ENCODE peak calls at places on chromosome 21, in six cellular contexts. M, N, C, O, I and V are unnamed samples.

GRCh38 chr21:17527240-17527639 is 14.4 kb downstream of the CXADR start:
- DNase-seq in M (no peak), N (no peak), C (no peak), O (no peak), I (no peak), V (no peak)

GRCh38 chr21:42321231-42321630 is 6.0 kb upstream of the TFF3 start:
- DNase-seq in M (no peak), N (no peak), C (no peak), O (no peak), I (no peak), V (no peak)

GRCh38 chr21:42654913-42655796 is 1.7 kb downstream of the PDE9A start:
- DNase-seq in M (no peak), N (no peak), C (no peak), O (no peak), I (no peak), V (no peak)

GRCh38 chr21:42031816-42032215 is 21.7 kb upstream of the ZBTB21 start:
- DNase-seq in M (no peak), N (no peak), C (peak; percentile 50), O (no peak), I (no peak), V (peak; percentile 15)

GRCh38 chr21:28538987-28539622 is 453.6 kb downstream of the LTN1 start:
- DNase-seq in M (no peak), N (no peak), C (no peak), O (peak; percentile 68), I (no peak), V (no peak)

GRCh38 chr21:38773108-38774061 is 32.3 kb upstream of the ETS2 start:
- DNase-seq in M (peak; percentile 52), N (no peak), C (no peak), O (peak; percentile 93), I (no peak), V (no peak)

GRCh38 chr21:23725576-23725975 is 1881.7 kb downstream of the MRPL39 start:
- DNase-seq in M (no peak), N (no peak), C (no peak), O (no peak), I (no peak), V (no peak)

GRCh38 chr21:37787456-37787855 is 128.8 kb downstream of the KCNJ6 start:
- DNase-seq in M (no peak), N (no peak), C (no peak), O (peak; percentile 76), I (no peak), V (no peak)

GRCh38 chr21:41630917-41631316 is 123.0 kb upstream of the TMPRSS2 start:
- DNase-seq in M (no peak), N (no peak), C (no peak), O (no peak), I (no peak), V (no peak)

GRCh38 chr21:46391773-46392172 is 66.9 kb upstream of the DIP2A start:
- DNase-seq in M (no peak), N (no peak), C (no peak), O (no peak), I (no peak), V (peak; percentile 14)

GRCh38 chr21:42118121-42118795 is 47.1 kb downstream of the UMODL1 start:
- DNase-seq in M (no peak), N (no peak), C (peak; percentile 65), O (no peak), I (no peak), V (no peak)

GRCh38 chr21:15301014-15301413 is 236.2 kb upstream of the NRIP1 start:
- DNase-seq in M (peak; percentile 21), N (no peak), C (no peak), O (no peak), I (no peak), V (no peak)

GRCh38 chr21:46065215-46065992 is 32.5 kb upstream of the COL6A2 start:
- DNase-seq in M (peak; percentile 79), N (peak; percentile 79), C (no peak), O (no peak), I (no peak), V (peak; percentile 43)

GRCh38 chr21:46181436-46181835 is 2.8 kb downstream of the SPATC1L start:
- DNase-seq in M (no peak), N (no peak), C (peak; percentile 74), O (no peak), I (no peak), V (no peak)

GRCh38 chr21:26597023-26597422 is 23.9 kb upstream of the CYYR1 start:
- DNase-seq in M (no peak), N (no peak), C (no peak), O (no peak), I (no peak), V (no peak)

GRCh38 chr21:42751866-42752265 is 98.4 kb downstream of the PDE9A start:
- DNase-seq in M (no peak), N (no peak), C (peak; percentile 61), O (no peak), I (no peak), V (no peak)

GRCh38 chr21:22791376-22791775 is 1793.2 kb downstream of the NCAM2 start:
- DNase-seq in M (no peak), N (no peak), C (no peak), O (no peak), I (no peak), V (no peak)

GRCh38 chr21:25421327-25422028 is 185.8 kb downstream of the MRPL39 start:
- DNase-seq in M (no peak), N (no peak), C (no peak), O (peak; percentile 21), I (no peak), V (no peak)

GRCh38 chr21:42974832-42975820 is 764 bp downstream of the PKNOX1 start:
- DNase-seq in M (peak; percentile 77), N (no peak), C (peak; percentile 93), O (no peak), I (no peak), V (peak; percentile 78)

GRCh38 chr21:46425566-46425965 is 33.1 kb upstream of the DIP2A start:
- DNase-seq in M (no peak), N (no peak), C (peak; percentile 84), O (no peak), I (no peak), V (peak; percentile 45)

GRCh38 chr21:15815285-15815684 is 85.5 kb downstream of the USP25 start:
- DNase-seq in M (peak; percentile 16), N (no peak), C (no peak), O (no peak), I (no peak), V (no peak)

GRCh38 chr21:39120876-39121599 is 62.2 kb downstream of the PSMG1 start:
- DNase-seq in M (no peak), N (no peak), C (no peak), O (no peak), I (no peak), V (no peak)

GRCh38 chr21:42003051-42003461 is 7.1 kb downstream of the ZBTB21 start:
- DNase-seq in M (no peak), N (no peak), C (no peak), O (no peak), I (no peak), V (no peak)

GRCh38 chr21:31203371-31204054 is 140.5 kb downstream of the TIAM1 start:
- DNase-seq in M (no peak), N (no peak), C (no peak), O (no peak), I (no peak), V (no peak)

GRCh38 chr21:34276711-34277425 is 86.9 kb upstream of the KCNE2 start:
- DNase-seq in M (no peak), N (no peak), C (no peak), O (no peak), I (no peak), V (no peak)

GRCh38 chr21:17231124-17231523 is 281.7 kb upstream of the CXADR start:
- DNase-seq in M (no peak), N (no peak), C (no peak), O (no peak), I (no peak), V (no peak)

GRCh38 chr21:43744725-43745124 is 25.8 kb downstream of the PDXK start:
- DNase-seq in M (no peak), N (no peak), C (no peak), O (no peak), I (no peak), V (no peak)

GRCh38 chr21:46628868-46629267 is 6.6 kb upstream of the PRMT2 start:
- DNase-seq in M (no peak), N (no peak), C (no peak), O (no peak), I (no peak), V (no peak)

GRCh38 chr21:39155578-39155977 is 27.7 kb downstream of the PSMG1 start:
- DNase-seq in M (no peak), N (no peak), C (no peak), O (no peak), I (no peak), V (no peak)

GRCh38 chr21:18877932-18878331 is 474.3 kb upstream of the TMPRSS15 start:
- DNase-seq in M (no peak), N (no peak), C (no peak), O (no peak), I (no peak), V (no peak)

GRCh38 chr21:25557170-25557569 is 50.1 kb downstream of the MRPL39 start:
- DNase-seq in M (no peak), N (no peak), C (no peak), O (no peak), I (no peak), V (no peak)

GRCh38 chr21:44947111-44947929 is 7.5 kb downstream of the SLX9 start:
- DNase-seq in M (peak; percentile 84), N (no peak), C (no peak), O (no peak), I (no peak), V (peak; percentile 41)
- H3K4me3 ChIP-seq in M (no peak overlapping the region), N (no peak overlapping the region), C (no peak overlapping the region), O (no peak overlapping the region), I (no peak overlapping the region), V (no peak overlapping the region)

GRCh38 chr21:36694041-36694515 is 4.8 kb upstream of the SIM2 start:
- DNase-seq in M (no peak), N (no peak), C (no peak), O (no peak), I (no peak), V (no peak)

GRCh38 chr21:36695671-36696389 is 3.1 kb upstream of the SIM2 start:
- DNase-seq in M (no peak), N (no peak), C (no peak), O (no peak), I (no peak), V (no peak)

GRCh38 chr21:36696390-36696639 is 2.6 kb upstream of the SIM2 start:
- DNase-seq in M (no peak), N (no peak), C (no peak), O (no peak), I (no peak), V (no peak)

GRCh38 chr21:36694593-36695282 is 4.2 kb upstream of the SIM2 start:
- DNase-seq in M (no peak), N (no peak), C (no peak), O (no peak), I (no peak), V (no peak)

GRCh38 chr21:36695283-36695634 is 3.7 kb upstream of the SIM2 start:
- DNase-seq in M (no peak), N (no peak), C (no peak), O (no peak), I (no peak), V (no peak)
- H3K27me3 ChIP-seq in M (peaks cover 100% of the 10 kb centered on the region), N (peaks cover 13% of the 10 kb centered on the region), C (peaks cover 30% of the 10 kb centered on the region), O (peaks cover 90% of the 10 kb centered on the region), I (no peaks in the 10 kb centered on the region), V (peaks cover 100% of the 10 kb centered on the region)

GRCh38 chr21:36699546-36700294 is 805 bp downstream of the SIM2 start:
- DNase-seq in M (no peak), N (no peak), C (no peak), O (no peak), I (no peak), V (no peak)
- H3K4me3 ChIP-seq in M (peak overlapping the region; percentile 46), N (no peak overlapping the region), C (peak overlapping the region; percentile 63), O (no peak overlapping the region), I (peak overlapping the region; percentile 73), V (peak overlapping the region; percentile 44)

GRCh38 chr21:40603774-40604173 is 243.2 kb downstream of the DSCAM start:
- DNase-seq in M (no peak), N (no peak), C (no peak), O (no peak), I (no peak), V (no peak)
- H3K27me3 ChIP-seq in M (no peaks in the 10 kb centered on the region), N (no peaks in the 10 kb centered on the region), C (no peaks in the 10 kb centered on the region), O (no peaks in the 10 kb centered on the region), I (no peaks in the 10 kb centered on the region), V (no peaks in the 10 kb centered on the region)